ENCODE peak calls at places on chromosomes 12 and 14, in five cellular contexts. C is cardiac muscle cell, N is astrocyte, V is testis, I is anterior cingulate cortex. R is an unnamed sample.
A peak's percentile ranks its signal among the peaks of the same experiment; 100 is the strongest.

GRCh38 chr12:109301643-109302176 is 7.4 kb downstream of the FOXN4 start:
- DNase-seq in V (no peak), I (no peak), N (no peak), C (no peak), R (no peak)

GRCh38 chr12:15534322-15534721 is 212.0 kb downstream of the PTPRO start:
- DNase-seq in N (no peak), I (no peak), C (no peak), V (no peak), R (peak; percentile 47)

GRCh38 chr12:27305673-27306504 is 26.7 kb upstream of the BMAL2 start:
- DNase-seq in I (no peak), C (peak; percentile 30), N (peak; percentile 24), V (no peak), R (peak; percentile 65)

GRCh38 chr12:122527478-122527944 is 462 bp downstream of the KNTC1 start:
- DNase-seq in V (peak; percentile 34), C (peak; percentile 21), N (no peak), I (peak; percentile 48), R (peak; percentile 21)

GRCh38 chr12:5383961-5384360 is 47.9 kb upstream of the NTF3 start:
- DNase-seq in V (no peak), N (no peak), C (no peak), I (no peak), R (no peak)

GRCh38 chr12:6775185-6775770 is 3.0 kb downstream of the LAG3 start:
- DNase-seq in I (no peak), C (no peak), N (no peak), V (no peak), R (no peak)

GRCh38 chr14:104447750-104448149 is 131.8 kb upstream of the C14orf180 start:
- DNase-seq in N (no peak), C (no peak), V (no peak), I (no peak), R (no peak)

GRCh38 chr12:127623362-127623761 is 643.6 kb upstream of the TMEM132C start:
- DNase-seq in N (no peak), V (no peak), C (no peak), I (no peak), R (no peak)

GRCh38 chr12:20596036-20596435 is 99.1 kb upstream of the SLCO1C1 start:
- DNase-seq in I (no peak), V (no peak), N (no peak), C (no peak), R (no peak)

GRCh38 chr12:68565391-68565903 is 45.3 kb upstream of the RAP1B start:
- DNase-seq in V (no peak), I (no peak), C (no peak), N (peak; percentile 92), R (peak; percentile 88)

GRCh38 chr14:97444248-97444647 is 647.1 kb downstream of the VRK1 start:
- DNase-seq in V (no peak), I (no peak), N (no peak), C (no peak), R (no peak)

GRCh38 chr12:93569656-93570551 is 2.6 kb upstream of the SOCS2 start:
- DNase-seq in C (peak; percentile 93), N (peak; percentile 66), V (peak; percentile 90), I (peak; percentile 84), R (peak; percentile 84)

GRCh38 chr12:55034218-55034617 is 14.4 kb downstream of the NEUROD4 start:
- DNase-seq in N (no peak), I (peak; percentile 66), C (no peak), V (no peak), R (no peak)

GRCh38 chr12:132170094-132170636 is 25.9 kb downstream of the NOC4L start:
- DNase-seq in N (peak; percentile 95), C (no peak), V (no peak), I (no peak), R (peak; percentile 75)

GRCh38 chr12:13195244-13195643 is 1.3 kb upstream of the EMP1 start:
- DNase-seq in N (no peak), I (no peak), C (no peak), V (no peak), R (peak; percentile 63)

GRCh38 chr12:95701275-95701674 is 89.3 kb downstream of the NTN4 start:
- DNase-seq in C (no peak), N (peak; percentile 30), V (no peak), I (no peak), R (peak; percentile 60)

GRCh38 chr12:109934026-109934425 is 34.0 kb downstream of the TCHP start:
- DNase-seq in I (no peak), C (no peak), N (no peak), V (no peak), R (peak; percentile 52)

GRCh38 chr12:117124421-117125274 is 25.4 kb upstream of the TESC start:
- DNase-seq in C (no peak), V (no peak), N (no peak), I (no peak), R (no peak)

GRCh38 chr12:57240069-57240921 is 10.7 kb downstream of the STAC3 start:
- DNase-seq in C (peak; percentile 41), N (no peak), I (peak; percentile 84), V (no peak), R (peak; percentile 60)

GRCh38 chr14:94295360-94296180 is 2.5 kb upstream of the SERPINA10 start:
- DNase-seq in I (no peak), V (no peak), N (no peak), C (no peak), R (no peak)

GRCh38 chr14:82642425-82642824 is 1108.8 kb upstream of the SEL1L start:
- DNase-seq in N (no peak), V (peak; percentile 68), C (peak; percentile 63), I (no peak), R (no peak)

GRCh38 chr14:100860556-100861187 is 34.8 kb downstream of the MEG3 start:
- DNase-seq in V (no peak), C (no peak), N (no peak), I (no peak), R (no peak)

GRCh38 chr12:101570022-101570421 is 24.7 kb upstream of the MYBPC1 start:
- DNase-seq in I (no peak), V (no peak), N (peak; percentile 47), C (no peak), R (peak; percentile 63)

GRCh38 chr12:78562358-78563205 is 302.0 kb upstream of the SYT1 start:
- DNase-seq in N (no peak), C (no peak), V (no peak), I (no peak), R (peak; percentile 2)

GRCh38 chr12:53174881-53175491 is 5.5 kb upstream of the ZNF740 start:
- DNase-seq in C (peak; percentile 60), V (no peak), N (peak; percentile 6), I (no peak), R (peak; percentile 42)

GRCh38 chr12:53659011-53659551 is 16.8 kb downstream of the ATP5MC2 start:
- DNase-seq in V (peak; percentile 77), C (no peak), N (peak; percentile 92), I (peak; percentile 57), R (peak; percentile 88)

GRCh38 chr12:127025545-127025944 is 1241.4 kb upstream of the TMEM132C start:
- DNase-seq in C (no peak), I (no peak), N (no peak), V (no peak), R (no peak)

GRCh38 chr12:119693006-119693405 is 25.1 kb downstream of the PRKAB1 start:
- DNase-seq in I (no peak), C (no peak), N (peak; percentile 97), V (no peak), R (peak; percentile 90)

GRCh38 chr12:119202121-119202527 is 23.4 kb downstream of the HSPB8 start:
- DNase-seq in N (no peak), I (no peak), V (no peak), C (no peak), R (no peak)

GRCh38 chr12:44875417-44875953 is 630 bp downstream of the NELL2 start:
- DNase-seq in I (no peak), N (no peak), C (peak; percentile 18), V (no peak), R (no peak)